ENCODE peak calls at places on chromosomes 16 and 17, in six cellular contexts. O is Kasumi-1, E is breast epithelium, H is G401, I is D341Med, T is NCI-H446 treated with DMSO at 0.1 percent for 48 hours. N is an unnamed sample.
A peak's percentile ranks its signal among the peaks of the same experiment; 100 is the strongest.

GRCh38 chr17:65236321-65236720 is 99.2 kb downstream of the RGS9 start:
- DNase-seq in O (no peak), E (no peak), H (no peak), I (no peak), T (no peak), N (no peak)

GRCh38 chr17:50026046-50026675 is 29.7 kb upstream of the ITGA3 start:
- DNase-seq in O (no peak), E (no peak), H (no peak), I (no peak), T (no peak), N (peak; percentile 24)

GRCh38 chr17:78819402-78819801 is 21.2 kb downstream of the USP36 start:
- DNase-seq in O (peak; percentile 43), E (no peak), H (no peak), I (peak; percentile 34), T (no peak), N (no peak)

GRCh38 chr17:34118564-34118963 is 136.5 kb upstream of the CCL2 start:
- DNase-seq in O (no peak), E (no peak), H (no peak), I (no peak), T (no peak), N (no peak)

GRCh38 chr16:28863929-28864886 is 565 bp downstream of the SH2B1 start:
- DNase-seq in O (no peak), E (no peak), H (peak; percentile 37), I (no peak), T (no peak), N (peak; percentile 60)

GRCh38 chr16:46832757-46833464 is 1.9 kb upstream of the C16orf87 start:
- DNase-seq in O (no peak), E (no peak), H (no peak), I (no peak), T (no peak), N (no peak)

GRCh38 chr17:79997004-79997673 is 38.5 kb downstream of the TBC1D16 start:
- DNase-seq in O (peak; percentile 99), E (no peak), H (no peak), I (no peak), T (no peak), N (no peak)

GRCh38 chr16:71927383-71927782 is 32.1 kb downstream of the IST1 start:
- DNase-seq in O (peak; percentile 63), E (peak; percentile 70), H (peak; percentile 39), I (no peak), T (peak; percentile 69), N (no peak)

GRCh38 chr16:24838554-24839266 is 7.1 kb upstream of the SLC5A11 start:
- DNase-seq in O (peak; percentile 0), E (no peak), H (no peak), I (no peak), T (no peak), N (no peak)

GRCh38 chr16:14369734-14370598 is 260.1 kb downstream of the PARN start:
- DNase-seq in O (no peak), E (no peak), H (no peak), I (no peak), T (no peak), N (no peak)